ENCODE peak calls at places on chromosome 17, in seven cellular contexts. One of them, this sample, is unnamed.

GRCh38 chr17:6464446-6465041 is 20.3 kb downstream of the PIMREG start:
- DNase-seq in A549: no peak
- DNase-seq in transverse colon: no peak
- DNase-seq in heart left ventricle: no peak
- DNase-seq in heart right ventricle: no peak
- DNase-seq in kidney epithelial cell: no peak
- DNase-seq in cardiac muscle cell: no peak
- DNase-seq in this sample: no peak

GRCh38 chr17:51585514-51586104 is 325.3 kb downstream of the UTP18 start:
- DNase-seq in A549: peak; percentile 40
- DNase-seq in transverse colon: peak; percentile 9
- DNase-seq in heart left ventricle: no peak
- DNase-seq in heart right ventricle: no peak
- DNase-seq in kidney epithelial cell: no peak
- DNase-seq in cardiac muscle cell: peak; percentile 39
- DNase-seq in this sample: no peak

GRCh38 chr17:74875155-74875969 is 2.6 kb upstream of the FDXR start:
- DNase-seq in A549: no peak
- DNase-seq in transverse colon: no peak
- DNase-seq in heart left ventricle: no peak
- DNase-seq in heart right ventricle: no peak
- DNase-seq in kidney epithelial cell: no peak
- DNase-seq in cardiac muscle cell: no peak
- DNase-seq in this sample: no peak

GRCh38 chr17:50062323-50063243 is 6.7 kb downstream of the ITGA3 start:
- DNase-seq in A549: peak; percentile 99
- DNase-seq in transverse colon: peak; percentile 88
- DNase-seq in heart left ventricle: peak; percentile 93
- DNase-seq in heart right ventricle: peak; percentile 85
- DNase-seq in kidney epithelial cell: peak; percentile 95
- DNase-seq in cardiac muscle cell: peak; percentile 24
- DNase-seq in this sample: peak; percentile 82

GRCh38 chr17:6215071-6216035 is 145.2 kb downstream of the WSCD1 start:
- DNase-seq in A549: no peak
- DNase-seq in transverse colon: no peak
- DNase-seq in heart left ventricle: no peak
- DNase-seq in heart right ventricle: no peak
- DNase-seq in kidney epithelial cell: no peak
- DNase-seq in cardiac muscle cell: no peak
- DNase-seq in this sample: no peak

GRCh38 chr17:42670199-42670924 is 6.4 kb downstream of the PLEKHH3 start:
- DNase-seq in A549: no peak
- DNase-seq in transverse colon: no peak
- DNase-seq in heart left ventricle: no peak
- DNase-seq in heart right ventricle: no peak
- DNase-seq in kidney epithelial cell: no peak
- DNase-seq in cardiac muscle cell: no peak
- DNase-seq in this sample: no peak

GRCh38 chr17:6523330-6523729 is 33.0 kb downstream of the PITPNM3 start:
- DNase-seq in A549: peak; percentile 74
- DNase-seq in transverse colon: no peak
- DNase-seq in heart left ventricle: no peak
- DNase-seq in heart right ventricle: no peak
- DNase-seq in kidney epithelial cell: peak; percentile 74
- DNase-seq in cardiac muscle cell: no peak
- DNase-seq in this sample: no peak

GRCh38 chr17:47188799-47189731 is at the start of gene CDC27:
- DNase-seq in A549: peak; percentile 98
- DNase-seq in transverse colon: peak; percentile 100
- DNase-seq in heart left ventricle: peak; percentile 99
- DNase-seq in heart right ventricle: peak; percentile 100
- DNase-seq in kidney epithelial cell: peak; percentile 80
- DNase-seq in cardiac muscle cell: peak; percentile 100
- DNase-seq in this sample: peak; percentile 95

GRCh38 chr17:19410875-19411291 is at the start of gene RNF112:
- DNase-seq in A549: no peak
- DNase-seq in transverse colon: no peak
- DNase-seq in heart left ventricle: peak; percentile 51
- DNase-seq in heart right ventricle: no peak
- DNase-seq in kidney epithelial cell: no peak
- DNase-seq in cardiac muscle cell: no peak
- DNase-seq in this sample: peak; percentile 36

DNA sequence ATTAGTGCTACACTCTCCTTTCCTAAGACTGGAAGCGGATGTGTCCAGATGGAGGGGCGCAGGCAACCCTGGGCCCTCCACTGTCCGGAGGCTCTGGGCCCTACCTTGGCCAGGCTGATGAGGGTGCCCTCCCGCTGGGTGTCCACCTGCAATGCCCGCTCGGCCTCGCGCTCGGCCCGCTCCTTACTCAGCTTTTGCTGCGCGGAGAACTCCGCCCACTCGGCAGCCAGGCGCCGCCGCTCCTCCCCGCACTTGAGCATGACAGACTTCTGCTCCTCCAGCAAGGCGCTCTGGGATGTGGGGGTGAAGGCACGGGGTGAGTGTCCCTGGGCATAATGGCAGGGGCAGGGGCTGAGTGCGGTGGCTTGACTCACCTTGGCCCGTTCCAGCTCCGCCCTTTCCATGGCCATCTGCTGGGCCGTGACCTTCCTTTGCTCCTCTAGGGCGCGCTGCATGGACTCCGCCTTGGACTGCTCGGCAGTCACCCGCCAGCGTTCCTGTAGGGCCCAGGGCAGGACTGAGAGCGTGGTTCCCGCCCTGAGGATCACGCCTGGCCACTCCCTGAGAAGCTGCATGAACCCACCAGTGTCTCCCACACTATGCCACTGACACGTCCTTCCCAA is 10.1 kb upstream of the MRPL38 start:
- DNase-seq in A549: no peak
- DNase-seq in transverse colon: no peak
- DNase-seq in heart left ventricle: no peak
- DNase-seq in heart right ventricle: no peak
- DNase-seq in kidney epithelial cell: no peak
- DNase-seq in cardiac muscle cell: no peak
- DNase-seq in this sample: no peak
- TF ChIP-seq CTCF in A549: no peak
- TF ChIP-seq CTCF in transverse colon: no peak
- TF ChIP-seq CTCF in heart left ventricle: no peak
- TF ChIP-seq CTCF in heart right ventricle: no peak
- TF ChIP-seq CTCF in kidney epithelial cell: no peak
- TF ChIP-seq CTCF in cardiac muscle cell: no peak
- TF ChIP-seq CTCF in this sample: no peak

GRCh38 chr17:4536742-4537411 is 18.3 kb downstream of the MYBBP1A start:
- DNase-seq in A549: no peak
- DNase-seq in transverse colon: no peak
- DNase-seq in heart left ventricle: peak; percentile 45
- DNase-seq in heart right ventricle: no peak
- DNase-seq in kidney epithelial cell: no peak
- DNase-seq in cardiac muscle cell: no peak
- DNase-seq in this sample: peak; percentile 25
- H3K4me3 ChIP-seq in A549: no peak overlapping the region
- H3K4me3 ChIP-seq in transverse colon: no peak overlapping the region
- H3K4me3 ChIP-seq in heart left ventricle: no peak overlapping the region
- H3K4me3 ChIP-seq in heart right ventricle: peak overlapping the region; percentile 15
- H3K4me3 ChIP-seq in kidney epithelial cell: no peak overlapping the region
- H3K4me3 ChIP-seq in cardiac muscle cell: no peak overlapping the region
- H3K4me3 ChIP-seq in this sample: no peak overlapping the region

DNA sequence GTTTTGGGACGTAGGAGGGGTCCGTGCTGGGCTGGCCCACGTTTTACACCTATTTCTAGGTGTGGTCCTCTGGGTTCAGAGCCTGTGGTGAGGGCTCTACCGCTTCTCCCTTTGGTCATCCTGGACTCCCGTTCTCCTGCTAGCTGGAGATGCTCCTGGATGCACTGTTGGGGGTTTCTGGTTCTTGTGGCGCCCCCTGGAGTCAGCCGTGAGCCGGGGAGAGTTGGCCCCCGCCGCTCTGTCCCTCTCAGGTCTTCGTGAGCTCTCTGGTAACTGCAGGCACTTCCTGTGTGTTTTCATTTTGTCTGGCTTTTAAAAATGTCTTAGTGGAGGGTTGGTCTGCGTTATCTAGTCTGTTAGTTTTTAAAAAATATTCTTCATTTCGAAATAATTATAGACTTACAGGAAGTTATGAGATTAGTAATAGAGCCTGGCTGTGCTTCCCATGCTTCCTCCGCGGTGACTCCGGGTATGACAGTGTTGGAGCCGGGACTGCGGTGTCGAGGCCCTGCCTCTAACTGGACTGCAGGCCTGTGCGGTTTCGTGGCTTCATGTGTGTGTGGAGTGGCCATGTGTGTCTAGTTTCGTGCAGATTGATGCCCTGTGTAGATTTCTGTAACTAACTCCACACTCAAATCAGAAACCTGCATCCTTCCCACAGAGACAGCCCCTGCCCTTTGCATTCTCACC is 78.0 kb upstream of the ZNF750 start:
- DNase-seq in A549: no peak
- DNase-seq in transverse colon: no peak
- DNase-seq in heart left ventricle: no peak
- DNase-seq in heart right ventricle: no peak
- DNase-seq in kidney epithelial cell: no peak
- DNase-seq in cardiac muscle cell: peak; percentile 30
- DNase-seq in this sample: peak; percentile 64
- TF ChIP-seq CTCF in A549: peak; percentile 28
- TF ChIP-seq CTCF in transverse colon: no peak
- TF ChIP-seq CTCF in heart left ventricle: no peak
- TF ChIP-seq CTCF in heart right ventricle: peak; percentile 16
- TF ChIP-seq CTCF in kidney epithelial cell: peak; percentile 44
- TF ChIP-seq CTCF in cardiac muscle cell: peak; percentile 58
- TF ChIP-seq CTCF in this sample: peak; percentile 48

GRCh38 chr17:48506246-48506645 is 24.6 kb downstream of the HOXB1 start:
- DNase-seq in A549: no peak
- DNase-seq in transverse colon: no peak
- DNase-seq in heart left ventricle: no peak
- DNase-seq in heart right ventricle: no peak
- DNase-seq in kidney epithelial cell: no peak
- DNase-seq in cardiac muscle cell: no peak
- DNase-seq in this sample: no peak
- H3K4me3 ChIP-seq in A549: no peak overlapping the region
- H3K4me3 ChIP-seq in transverse colon: no peak overlapping the region
- H3K4me3 ChIP-seq in heart left ventricle: no peak overlapping the region
- H3K4me3 ChIP-seq in heart right ventricle: no peak overlapping the region
- H3K4me3 ChIP-seq in kidney epithelial cell: no peak overlapping the region
- H3K4me3 ChIP-seq in cardiac muscle cell: no peak overlapping the region
- H3K4me3 ChIP-seq in this sample: no peak overlapping the region

GRCh38 chr17:56558088-56558487 is 35.4 kb upstream of the NOG start:
- DNase-seq in A549: no peak
- DNase-seq in transverse colon: no peak
- DNase-seq in heart left ventricle: no peak
- DNase-seq in heart right ventricle: no peak
- DNase-seq in kidney epithelial cell: no peak
- DNase-seq in cardiac muscle cell: no peak
- DNase-seq in this sample: no peak
- TF ChIP-seq CTCF in A549: no peak
- TF ChIP-seq CTCF in transverse colon: no peak
- TF ChIP-seq CTCF in heart left ventricle: no peak
- TF ChIP-seq CTCF in heart right ventricle: no peak
- TF ChIP-seq CTCF in kidney epithelial cell: no peak
- TF ChIP-seq CTCF in cardiac muscle cell: no peak
- TF ChIP-seq CTCF in this sample: no peak

DNA sequence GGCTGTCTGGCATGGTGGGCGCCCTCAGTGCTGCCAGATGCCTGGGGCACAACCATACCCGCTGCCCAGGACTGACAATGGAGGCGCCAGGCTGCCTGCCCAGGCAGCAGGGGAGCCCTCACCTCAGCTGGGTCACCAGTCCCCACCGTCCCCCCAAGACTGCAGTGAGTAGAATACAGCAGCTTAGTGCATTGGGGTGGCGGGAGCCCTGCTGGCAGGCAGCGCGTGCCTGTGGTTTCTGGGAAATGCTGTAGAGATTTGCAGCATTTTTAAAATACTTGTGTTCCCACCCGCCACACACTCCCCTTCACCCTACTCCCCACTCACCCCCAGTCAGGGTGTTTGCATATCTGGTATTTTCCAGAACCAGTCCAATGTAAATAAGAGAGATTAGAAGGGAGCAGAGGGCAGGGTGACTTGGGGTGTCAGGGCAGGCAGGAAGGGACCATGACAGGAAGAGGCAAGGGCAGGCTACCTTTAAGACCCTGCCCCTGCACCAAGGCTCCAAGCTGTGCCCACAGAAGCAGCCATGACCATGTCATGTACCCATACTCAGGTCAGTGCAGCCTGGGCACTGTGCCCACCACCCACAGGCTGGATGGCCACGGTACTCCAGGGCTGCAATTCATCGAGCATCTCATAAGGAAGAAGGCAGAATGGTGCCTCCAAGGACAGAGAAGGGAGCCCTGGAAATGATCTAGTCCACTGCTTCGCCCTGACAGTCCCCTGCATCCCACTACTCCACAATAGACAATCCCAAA is 21.5 kb downstream of the MYO18A start:
- DNase-seq in A549: no peak
- DNase-seq in transverse colon: no peak
- DNase-seq in heart left ventricle: no peak
- DNase-seq in heart right ventricle: no peak
- DNase-seq in kidney epithelial cell: no peak
- DNase-seq in cardiac muscle cell: no peak
- DNase-seq in this sample: peak; percentile 77
- H3K4me3 ChIP-seq in A549: no peak overlapping the region
- H3K4me3 ChIP-seq in transverse colon: no peak overlapping the region
- H3K4me3 ChIP-seq in heart left ventricle: no peak overlapping the region
- H3K4me3 ChIP-seq in heart right ventricle: no peak overlapping the region
- H3K4me3 ChIP-seq in kidney epithelial cell: no peak overlapping the region
- H3K4me3 ChIP-seq in cardiac muscle cell: no peak overlapping the region
- H3K4me3 ChIP-seq in this sample: no peak overlapping the region

GRCh38 chr17:64614266-64615011 is 47.7 kb downstream of the SMURF2 start:
- DNase-seq in A549: no peak
- DNase-seq in transverse colon: no peak
- DNase-seq in heart left ventricle: no peak
- DNase-seq in heart right ventricle: no peak
- DNase-seq in kidney epithelial cell: no peak
- DNase-seq in cardiac muscle cell: no peak
- DNase-seq in this sample: no peak

GRCh38 chr17:64615025-64615677 is 47.0 kb downstream of the SMURF2 start:
- DNase-seq in A549: no peak
- DNase-seq in transverse colon: no peak
- DNase-seq in heart left ventricle: no peak
- DNase-seq in heart right ventricle: no peak
- DNase-seq in kidney epithelial cell: no peak
- DNase-seq in cardiac muscle cell: no peak
- DNase-seq in this sample: peak; percentile 80

GRCh38 chr17:64607862-64608565 is 54.1 kb downstream of the SMURF2 start:
- DNase-seq in A549: no peak
- DNase-seq in transverse colon: no peak
- DNase-seq in heart left ventricle: no peak
- DNase-seq in heart right ventricle: no peak
- DNase-seq in kidney epithelial cell: no peak
- DNase-seq in cardiac muscle cell: no peak
- DNase-seq in this sample: peak; percentile 17

GRCh38 chr17:64608571-64608981 is 53.5 kb downstream of the SMURF2 start:
- DNase-seq in A549: no peak
- DNase-seq in transverse colon: no peak
- DNase-seq in heart left ventricle: no peak
- DNase-seq in heart right ventricle: no peak
- DNase-seq in kidney epithelial cell: no peak
- DNase-seq in cardiac muscle cell: no peak
- DNase-seq in this sample: peak; percentile 34

DNA sequence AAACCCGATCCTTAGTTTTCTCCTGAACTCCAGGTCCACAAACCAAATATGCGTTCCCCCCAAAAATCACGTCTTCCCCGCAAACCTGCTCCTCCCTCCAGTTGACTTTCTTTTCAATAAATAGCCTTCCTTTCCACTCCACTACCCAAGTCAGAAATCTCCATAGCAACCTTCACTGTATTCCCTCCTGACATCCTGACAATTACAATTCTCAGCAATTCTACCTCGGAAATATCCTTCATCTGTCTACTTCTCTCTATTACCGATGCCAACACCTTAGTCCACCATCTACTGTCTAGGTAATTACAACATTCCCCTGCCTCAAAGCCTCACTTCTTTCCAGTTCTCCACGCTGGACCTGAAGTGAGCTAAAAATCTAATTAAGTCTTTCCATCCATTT is 50.7 kb downstream of the SMURF2 start:
- DNase-seq in A549: no peak
- DNase-seq in transverse colon: no peak
- DNase-seq in heart left ventricle: no peak
- DNase-seq in heart right ventricle: no peak
- DNase-seq in kidney epithelial cell: no peak
- DNase-seq in cardiac muscle cell: no peak
- DNase-seq in this sample: no peak
- TF ChIP-seq CTCF in A549: no peak
- TF ChIP-seq CTCF in transverse colon: no peak
- TF ChIP-seq CTCF in heart left ventricle: no peak
- TF ChIP-seq CTCF in heart right ventricle: no peak
- TF ChIP-seq CTCF in kidney epithelial cell: no peak
- TF ChIP-seq CTCF in cardiac muscle cell: no peak
- TF ChIP-seq CTCF in this sample: no peak

This sample was measured in AG10803.